ENCODE peak calls at places on chromosomes 5 and 9, in eight cellular contexts. G is heart left ventricle, U is heart right ventricle, V is AG09309, Z is A549, Y is lung, I is IMR-90, B is HepG2. O is an unnamed sample.

GRCh38 chr5:40552981-40553380 is 126.7 kb upstream of the PTGER4 start:
- DNase-seq in G (no peak), U (no peak), Z (no peak), V (no peak), B (no peak), Y (no peak), I (peak; percentile 21), O (peak; percentile 53)

GRCh38 chr5:2887401-2888348 is 136.2 kb upstream of the IRX2 start:
- DNase-seq in Z (no peak), Y (no peak), V (no peak), U (no peak), B (no peak), I (no peak), G (no peak), O (no peak)

GRCh38 chr5:140262839-140263238 is 40.1 kb downstream of the PFDN1 start:
- DNase-seq in V (no peak), G (no peak), Z (no peak), Y (no peak), I (no peak), U (no peak), B (no peak), O (no peak)

GRCh38 chr5:72307573-72307967 is 12.5 kb downstream of the MRPS27 start:
- DNase-seq in Z (no peak), Y (no peak), V (no peak), I (no peak), B (no peak), G (no peak), U (no peak), O (no peak)

GRCh38 chr9:126986506-126986951 is 71.9 kb downstream of the RALGPS1 start:
- DNase-seq in Z (peak; percentile 9), V (no peak), B (peak; percentile 46), Y (no peak), I (no peak), U (no peak), G (no peak), O (peak; percentile 26)

GRCh38 chr5:34716986-34717385 is 60.9 kb downstream of the RAI14 start:
- DNase-seq in Y (no peak), V (no peak), B (no peak), G (no peak), U (no peak), I (peak; percentile 85), Z (no peak), O (no peak)

GRCh38 chr5:56270058-56270457 is 36.9 kb upstream of the ANKRD55 start:
- DNase-seq in V (no peak), I (no peak), G (no peak), U (no peak), Y (no peak), Z (no peak), B (peak; percentile 38), O (no peak)

GRCh38 chr5:159262472-159262858 is 625 bp upstream of the UBLCP1 start:
- DNase-seq in G (no peak), Z (peak; percentile 18), V (no peak), B (no peak), Y (no peak), I (peak; percentile 45), U (no peak), O (no peak)

DNA sequence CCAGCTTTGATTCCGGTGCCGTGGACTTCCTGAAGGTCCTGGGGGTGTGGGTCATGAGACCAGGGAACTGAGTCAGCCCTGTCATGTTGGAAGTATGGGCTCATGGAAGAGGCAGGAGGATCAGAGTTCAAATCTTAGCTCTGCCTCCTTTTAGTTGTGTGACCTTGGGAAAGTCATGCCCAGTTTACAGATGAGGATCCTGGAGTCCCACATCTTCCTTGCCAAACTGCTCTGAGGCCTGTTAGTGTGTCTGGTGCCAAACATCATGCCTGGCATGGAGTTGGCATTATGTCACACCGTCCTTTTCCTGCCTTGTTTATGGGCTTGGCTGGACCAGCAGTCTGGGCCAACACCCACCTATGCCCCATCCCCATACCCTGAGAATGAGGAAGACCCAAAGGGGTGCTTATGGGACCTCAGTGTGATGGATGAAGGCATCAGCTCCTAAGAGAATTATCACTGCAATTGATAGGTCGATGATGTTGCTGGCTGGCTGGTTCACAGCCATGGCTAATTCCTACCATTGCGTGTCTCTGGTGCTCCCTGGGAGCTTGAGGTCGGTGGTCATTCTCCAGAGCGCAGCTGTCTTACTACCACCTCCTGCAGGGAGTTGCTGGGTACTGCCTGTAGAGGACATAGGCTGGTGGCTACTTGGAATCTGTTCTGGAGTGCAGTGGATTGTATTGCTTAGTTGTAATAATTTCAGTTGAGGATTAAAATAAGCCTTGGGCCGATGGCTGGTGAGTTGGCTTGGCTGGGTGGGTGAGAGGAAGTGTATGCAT is 140.5 kb upstream of the PITX1 start:
- DNase-seq in G (no peak), U (no peak), V (no peak), I (peak; percentile 24), Y (no peak), B (no peak), Z (no peak), O (peak; percentile 12)
- TF ChIP-seq CTCF in G (no peak), U (no peak), V (no peak), I (peak; percentile 32), Y (no peak), B (peak; percentile 52), Z (no peak), O (peak; percentile 14)

DNA sequence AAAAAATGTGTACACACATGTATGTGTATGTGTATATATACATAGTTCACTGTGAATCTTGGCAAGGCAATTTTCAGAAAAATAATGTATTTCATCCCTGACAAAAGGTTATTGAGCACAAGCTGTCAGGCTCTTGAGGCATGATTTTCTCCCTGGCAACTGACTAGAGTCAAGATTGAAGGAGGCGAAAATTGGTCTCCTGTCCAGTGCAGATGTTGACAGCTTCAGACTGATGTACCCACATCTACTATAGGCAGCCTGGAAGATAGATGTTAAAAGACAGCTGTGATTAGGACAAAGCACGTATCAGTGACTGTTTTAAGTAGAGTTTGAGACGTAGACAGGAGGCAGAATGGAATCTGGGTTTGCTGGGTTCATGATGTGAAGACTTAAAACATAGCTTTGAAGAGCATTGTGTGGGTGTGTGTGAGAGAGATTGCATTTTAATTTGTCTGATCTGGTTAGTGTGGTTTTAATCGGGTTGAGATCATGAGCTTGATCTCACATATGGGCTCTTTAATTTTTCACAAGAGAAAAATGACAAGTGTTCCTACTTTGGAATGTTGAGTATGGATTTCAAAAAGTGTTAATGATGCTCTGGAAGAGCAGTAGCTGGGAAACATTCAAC is 39.1 kb downstream of the CTNNA1 start:
- DNase-seq in B (no peak), G (no peak), Y (no peak), Z (no peak), I (no peak), U (no peak), V (no peak), O (no peak)
- H3K4me3 ChIP-seq in B (no peak overlapping the region), G (no peak overlapping the region), Y (no peak overlapping the region), Z (no peak overlapping the region), I (no peak overlapping the region), U (no peak overlapping the region), V (no peak overlapping the region), O (no peak overlapping the region)

DNA sequence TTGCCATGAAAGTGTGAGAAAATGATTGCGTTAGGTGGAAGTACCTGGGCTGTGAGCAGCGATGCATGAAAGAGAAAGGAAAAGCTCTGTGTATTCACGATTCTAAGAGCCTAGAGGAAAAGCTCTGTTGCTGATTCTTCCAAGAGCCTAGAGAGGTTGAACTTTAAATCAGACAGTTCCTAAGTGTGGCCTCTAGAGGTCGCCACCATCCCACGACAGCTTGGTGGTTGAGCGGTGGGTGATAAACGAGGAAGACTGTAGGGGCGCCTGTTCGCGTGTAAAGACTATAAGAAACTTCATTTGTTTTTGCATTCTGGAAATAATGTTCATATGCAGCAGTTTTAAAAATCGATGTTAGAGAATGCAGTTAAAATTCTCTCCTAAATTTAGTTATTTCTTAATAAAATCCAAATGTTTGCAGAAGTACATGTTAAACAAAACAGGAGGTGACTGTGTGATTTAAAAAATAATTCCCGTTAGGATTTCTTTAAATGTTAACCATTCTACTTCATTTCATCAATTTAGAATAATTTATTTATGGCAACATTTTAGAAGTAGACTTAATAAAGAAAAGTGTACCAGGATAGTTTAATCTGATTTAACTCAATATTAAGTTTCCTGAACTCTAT is 107.7 kb downstream of the TENT4A start:
- DNase-seq in Z (peak; percentile 46), U (no peak), Y (no peak), V (no peak), G (no peak), I (no peak), B (peak; percentile 47), O (peak; percentile 32)
- TF ChIP-seq CTCF in Z (peak; percentile 45), U (peak; percentile 39), Y (no peak), V (peak; percentile 56), G (peak; percentile 42), I (peak; percentile 45), B (peak; percentile 85), O (peak; percentile 53)

DNA sequence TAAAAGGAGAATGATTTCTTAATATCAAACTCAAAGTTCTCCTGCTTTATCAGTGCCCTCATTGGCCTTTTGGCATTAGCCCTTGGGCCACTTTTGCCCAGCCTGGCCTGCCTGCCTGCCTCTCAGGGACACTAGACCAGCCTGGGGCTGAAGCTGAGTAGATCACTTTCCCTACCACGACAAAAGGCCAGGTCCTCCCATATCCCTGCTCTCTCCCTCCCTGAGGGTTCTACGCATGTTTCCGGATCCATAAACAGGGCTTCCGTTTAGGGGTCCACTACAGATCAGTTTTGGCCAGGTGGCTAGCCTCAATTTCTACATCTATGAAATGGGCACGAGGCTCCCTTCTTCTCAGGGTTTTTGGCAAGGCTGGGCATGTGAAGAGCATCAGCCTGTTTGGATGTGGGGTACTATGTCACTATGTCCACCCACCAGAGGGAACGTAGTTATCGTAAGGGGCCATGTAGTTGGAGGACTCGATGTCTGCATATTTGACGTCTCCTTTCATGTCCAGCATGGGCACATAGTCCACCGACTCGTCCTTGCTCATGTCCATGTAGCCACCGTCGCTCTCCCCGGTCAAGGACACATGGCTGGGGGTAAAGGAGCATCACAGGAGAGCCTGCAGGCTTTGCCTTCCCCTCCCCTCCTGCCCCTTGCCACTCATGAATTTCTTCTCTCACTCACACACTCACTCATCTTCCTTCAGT is 34.0 kb downstream of the PDGFRB start:
- DNase-seq in Y (no peak), V (no peak), U (no peak), I (no peak), B (no peak), G (peak; percentile 37), Z (no peak), O (no peak)
- H3K4me3 ChIP-seq in Y (no peak overlapping the region), V (no peak overlapping the region), U (no peak overlapping the region), I (no peak overlapping the region), B (no peak overlapping the region), G (no peak overlapping the region), Z (no peak overlapping the region), O (no peak overlapping the region)

DNA sequence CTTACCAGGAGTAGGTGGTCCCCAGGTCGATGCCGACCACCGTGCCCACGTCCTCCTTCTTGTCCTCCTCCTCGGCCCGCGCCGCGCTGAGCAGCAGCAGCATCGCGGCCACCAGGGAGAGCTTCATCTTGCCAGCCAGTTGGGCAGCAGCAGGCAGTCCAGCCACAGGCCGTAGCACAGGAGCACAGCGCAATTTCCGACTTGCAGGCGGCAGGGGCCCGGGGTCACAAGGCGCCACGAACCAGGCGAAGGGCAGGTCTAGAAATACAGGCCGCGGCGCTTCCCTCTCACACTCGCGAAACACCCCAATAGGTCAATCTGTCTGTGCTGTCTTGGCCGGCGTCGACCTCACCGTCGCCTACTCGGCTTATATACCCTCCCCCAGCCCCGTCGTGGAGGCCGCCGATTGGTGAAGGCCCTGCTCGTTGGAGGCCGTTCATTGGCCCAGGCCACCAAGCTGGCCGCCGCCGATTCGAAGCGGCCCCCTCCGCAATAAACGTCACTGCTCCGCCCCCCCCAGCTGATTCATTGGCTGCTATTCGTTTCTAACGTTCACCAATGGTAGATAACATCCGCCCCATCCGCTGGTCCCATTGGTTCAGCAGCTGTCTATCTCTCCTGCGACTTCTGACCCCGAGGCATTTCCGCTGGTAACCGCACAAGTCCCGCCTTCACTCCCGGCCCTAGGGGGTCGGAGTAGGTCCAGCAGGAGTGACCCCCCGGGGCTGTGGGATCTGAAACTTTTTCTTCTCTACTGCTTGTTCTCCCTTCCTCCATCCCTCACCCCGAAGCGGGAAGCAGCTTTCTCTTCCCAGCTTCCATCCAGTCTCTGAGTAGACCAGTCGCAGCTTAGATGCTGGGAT is at the start of gene HSPA5:
- DNase-seq in I (peak; percentile 100), V (peak; percentile 99), G (peak; percentile 100), Y (peak; percentile 100), Z (peak; percentile 99), U (peak; percentile 100), B (peak; percentile 99), O (peak; percentile 100)
- TF ChIP-seq CTCF in I (no peak), V (peak; percentile 18), G (peak; percentile 39), Y (no peak), Z (no peak), U (peak; percentile 31), B (peak; percentile 45), O (peak; percentile 7)

O was measured in cardiac fibroblast.